ENCODE peak calls at places on chromosome 13, in five cellular contexts. C is upper lobe of left lung, E is nucleus accumbens, Z is transverse colon, R is ELF-1. D is an unnamed sample.
A peak's percentile ranks its signal among the peaks of the same experiment; 100 is the strongest.

GRCh38 chr13:98890186-98890585 is 87.7 kb downstream of the DOCK9 start:
- DNase-seq in C (no peak), R (no peak), E (peak; percentile 31), Z (no peak), D (peak; percentile 93)

GRCh38 chr13:98286814-98287213 is 109.7 kb upstream of the RNF113B start:
- DNase-seq in E (no peak), Z (no peak), R (no peak), C (no peak), D (no peak)

GRCh38 chr13:97889803-97890202 is 63.7 kb upstream of the IPO5 start:
- DNase-seq in R (no peak), E (no peak), Z (no peak), C (no peak), D (peak; percentile 40)

GRCh38 chr13:99990045-99990977 is 8.7 kb downstream of the ZIC2 start:
- DNase-seq in Z (no peak), R (peak; percentile 56), E (no peak), C (no peak), D (no peak)

GRCh38 chr13:48475230-48475629 is 57.6 kb downstream of the RCBTB2 start:
- DNase-seq in E (no peak), C (no peak), R (no peak), Z (no peak), D (no peak)

GRCh38 chr13:33172911-33173310 is 112.6 kb downstream of the STARD13 start:
- DNase-seq in Z (no peak), R (no peak), C (no peak), E (no peak), D (no peak)

GRCh38 chr13:109704771-109705628 is 81.4 kb downstream of the IRS2 start:
- DNase-seq in R (no peak), C (peak; percentile 86), E (no peak), Z (peak; percentile 59), D (peak; percentile 20)

GRCh38 chr13:106114981-106115554 is 420.4 kb downstream of the EFNB2 start:
- DNase-seq in C (no peak), R (no peak), E (no peak), Z (no peak), D (peak; percentile 39)

GRCh38 chr13:47904891-47905290 is 96.2 kb downstream of the SUCLA2 start:
- DNase-seq in Z (no peak), R (no peak), C (no peak), E (no peak), D (no peak)

GRCh38 chr13:22589880-22590279 is 590.9 kb upstream of the SGCG start:
- DNase-seq in E (no peak), R (peak; percentile 49), Z (no peak), C (no peak), D (no peak)

GRCh38 chr13:113840541-113841354 is 23.1 kb downstream of the GAS6 start:
- DNase-seq in Z (no peak), R (no peak), C (no peak), E (peak; percentile 60), D (no peak)

GRCh38 chr13:102651892-102652291 is 43.0 kb downstream of the METTL21C start:
- DNase-seq in C (no peak), R (no peak), Z (no peak), E (no peak), D (no peak)

GRCh38 chr13:98470920-98471319 is 106.0 kb downstream of the STK24 start:
- DNase-seq in R (no peak), E (no peak), C (no peak), Z (no peak), D (no peak)

GRCh38 chr13:59111711-59112110 is 1052.0 kb downstream of the DIAPH3 start:
- DNase-seq in C (no peak), Z (no peak), R (no peak), E (no peak), D (peak; percentile 0)

GRCh38 chr13:40981361-40981760 is 37.8 kb downstream of the ELF1 start:
- DNase-seq in C (no peak), E (no peak), R (no peak), Z (no peak), D (no peak)

GRCh38 chr13:97191615-97192014 is 30.5 kb upstream of the MBNL2 start:
- DNase-seq in E (peak; percentile 22), Z (no peak), R (no peak), C (no peak), D (no peak)

GRCh38 chr13:109431217-109431616 is 355.2 kb downstream of the IRS2 start:
- DNase-seq in E (no peak), Z (no peak), R (no peak), C (no peak), D (no peak)

GRCh38 chr13:100597253-100597652 is 8.7 kb upstream of the GGACT start:
- DNase-seq in C (no peak), R (no peak), Z (no peak), E (no peak), D (peak; percentile 19)

GRCh38 chr13:33286143-33286542 is 588 bp upstream of the STARD13 start:
- DNase-seq in Z (no peak), R (no peak), E (no peak), C (peak; percentile 49), D (no peak)

GRCh38 chr13:99278843-99279242 is 20.7 kb upstream of the GPR18 start:
- DNase-seq in C (no peak), R (no peak), E (no peak), Z (no peak), D (no peak)

GRCh38 chr13:31786011-31786410 is 46.7 kb downstream of the RXFP2 start:
- DNase-seq in C (no peak), Z (no peak), R (no peak), E (no peak), D (peak; percentile 75)

GRCh38 chr13:94860981-94861407 is 148.6 kb upstream of the SOX21 start:
- DNase-seq in Z (no peak), R (no peak), C (no peak), E (no peak), D (peak; percentile 8)

GRCh38 chr13:113364933-113365371 is 1.0 kb upstream of the GRTP1 start:
- DNase-seq in E (no peak), Z (no peak), R (no peak), C (no peak), D (peak; percentile 21)

GRCh38 chr13:59276436-59276835 is 887.3 kb downstream of the DIAPH3 start:
- DNase-seq in Z (no peak), C (no peak), E (no peak), R (no peak), D (no peak)

GRCh38 chr13:106599875-106600797 is 32.2 kb upstream of the ARGLU1 start:
- DNase-seq in R (no peak), E (no peak), C (no peak), Z (no peak), D (peak; percentile 12)

GRCh38 chr13:109755997-109756396 is 30.4 kb downstream of the IRS2 start:
- DNase-seq in Z (no peak), C (no peak), E (no peak), R (no peak), D (no peak)

GRCh38 chr13:73938375-73939070 is 195.7 kb downstream of the KLF12 start:
- DNase-seq in R (no peak), Z (no peak), E (no peak), C (no peak), D (peak; percentile 90)

GRCh38 chr13:112052213-112052612 is 14.7 kb upstream of the SOX1 start:
- DNase-seq in R (no peak), C (no peak), E (no peak), Z (no peak), D (no peak)

GRCh38 chr13:76350399-76350798 is 535.8 kb downstream of the KCTD12 start:
- DNase-seq in C (peak; percentile 24), R (no peak), Z (no peak), E (no peak), D (no peak)